ENCODE peak calls at places on chromosomes 12 and 14, in nine cellular contexts. L is nephron progenitor cell; E is lung; M is cardiac muscle cell; H is psoas muscle; Z is AG09319; F is heart left ventricle; V is astrocyte; O is CD4-positive, alpha-beta T cell. T is an unnamed sample.

GRCh38 chr12:54680374-54680773 is 32.2 kb upstream of the DCD start:
- DNase-seq in L (peak; percentile 25), E (no peak), M (no peak), H (no peak), Z (no peak), F (no peak), V (no peak), O (no peak), T (peak; percentile 37)

GRCh38 chr14:52235434-52235833 is 32.1 kb upstream of the PTGDR start:
- DNase-seq in L (no peak), E (no peak), M (no peak), H (no peak), Z (no peak), F (no peak), V (no peak), O (no peak), T (no peak)

GRCh38 chr12:56838602-56839488 is 75.7 kb downstream of the HSD17B6 start:
- DNase-seq in L (no peak), E (peak; percentile 48), M (no peak), H (no peak), Z (no peak), F (no peak), V (peak; percentile 37), O (no peak), T (peak; percentile 38)

GRCh38 chr12:54749191-54749818 is 101.1 kb upstream of the DCD start:
- DNase-seq in L (peak; percentile 39), E (no peak), M (peak; percentile 64), H (no peak), Z (peak; percentile 15), F (no peak), V (peak; percentile 12), O (no peak), T (peak; percentile 73)

GRCh38 chr12:57171668-57172067 is 24.2 kb upstream of the LRP1-AS start:
- DNase-seq in L (no peak), E (no peak), M (no peak), H (no peak), Z (no peak), F (no peak), V (peak; percentile 31), O (no peak), T (peak; percentile 71)

GRCh38 chr14:68084256-68084655 is 264.7 kb downstream of the RAD51B start:
- DNase-seq in L (no peak), E (no peak), M (peak; percentile 13), H (no peak), Z (no peak), F (no peak), V (no peak), O (no peak), T (peak; percentile 68)

GRCh38 chr14:55556929-55557623 is 22.9 kb upstream of the KTN1 start:
- DNase-seq in L (peak; percentile 32), E (peak; percentile 87), M (peak; percentile 98), H (peak; percentile 93), Z (peak; percentile 88), F (peak; percentile 89), V (peak; percentile 95), O (no peak), T (peak; percentile 74)

GRCh38 chr12:63804746-63805145 is 25.0 kb downstream of the RXYLT1 start:
- DNase-seq in L (no peak), E (no peak), M (no peak), H (no peak), Z (no peak), F (no peak), V (no peak), O (no peak), T (peak; percentile 66)

GRCh38 chr12:90029317-90029716 is 320.7 kb upstream of the ATP2B1 start:
- DNase-seq in L (no peak), E (no peak), M (no peak), H (no peak), Z (no peak), F (no peak), V (no peak), O (no peak), T (no peak)

GRCh38 chr14:102196436-102197230 is 56.9 kb downstream of the WDR20 start:
- DNase-seq in L (no peak), E (no peak), M (no peak), H (no peak), Z (no peak), F (no peak), V (no peak), O (no peak), T (no peak)

GRCh38 chr12:118136559-118137003 is 657 bp downstream of the PEBP1 start:
- DNase-seq in L (peak; percentile 30), E (peak; percentile 50), M (peak; percentile 42), H (peak; percentile 74), Z (no peak), F (peak; percentile 69), V (peak; percentile 45), O (peak; percentile 9), T (peak; percentile 34)

GRCh38 chr12:108914031-108914630 is 34.2 kb downstream of the DAO start:
- DNase-seq in L (no peak), E (no peak), M (no peak), H (no peak), Z (no peak), F (no peak), V (peak; percentile 3), O (no peak), T (peak; percentile 15)

GRCh38 chr12:122743895-122744525 is 8.6 kb upstream of the DENR start:
- DNase-seq in L (no peak), E (no peak), M (no peak), H (no peak), Z (no peak), F (no peak), V (no peak), O (no peak), T (no peak)

GRCh38 chr12:5798242-5799015 is 146.6 kb downstream of the ANO2 start:
- DNase-seq in L (no peak), E (no peak), M (no peak), H (no peak), Z (no peak), F (no peak), V (no peak), O (no peak), T (no peak)

GRCh38 chr14:65506801-65507200 is 94.3 kb downstream of the FUT8 start:
- DNase-seq in L (no peak), E (no peak), M (no peak), H (no peak), Z (no peak), F (no peak), V (no peak), O (no peak), T (no peak)

GRCh38 chr14:103748539-103748867 is 32.9 kb downstream of the ZFYVE21 start:
- DNase-seq in L (no peak), E (no peak), M (no peak), H (no peak), Z (no peak), F (no peak), V (no peak), O (peak; percentile 50), T (no peak)

GRCh38 chr12:76866726-76867125 is 12.1 kb downstream of the CSRP2 start:
- DNase-seq in L (peak; percentile 36), E (no peak), M (no peak), H (no peak), Z (peak; percentile 74), F (no peak), V (peak; percentile 80), O (no peak), T (peak; percentile 13)

GRCh38 chr14:83867871-83868270 is 1662.1 kb upstream of the FLRT2 start:
- DNase-seq in L (no peak), E (no peak), M (peak; percentile 1), H (no peak), Z (no peak), F (no peak), V (no peak), O (no peak), T (peak; percentile 56)

GRCh38 chr12:105085537-105085936 is 1.3 kb upstream of the ALDH1L2 start:
- DNase-seq in L (no peak), E (no peak), M (no peak), H (no peak), Z (no peak), F (no peak), V (no peak), O (no peak), T (no peak)
- TF ChIP-seq CTCF in L (no peak), E (no peak), M (no peak), H (no peak), Z (no peak), F (no peak), V (no peak), O (no peak), T (peak; percentile 12)

DNA sequence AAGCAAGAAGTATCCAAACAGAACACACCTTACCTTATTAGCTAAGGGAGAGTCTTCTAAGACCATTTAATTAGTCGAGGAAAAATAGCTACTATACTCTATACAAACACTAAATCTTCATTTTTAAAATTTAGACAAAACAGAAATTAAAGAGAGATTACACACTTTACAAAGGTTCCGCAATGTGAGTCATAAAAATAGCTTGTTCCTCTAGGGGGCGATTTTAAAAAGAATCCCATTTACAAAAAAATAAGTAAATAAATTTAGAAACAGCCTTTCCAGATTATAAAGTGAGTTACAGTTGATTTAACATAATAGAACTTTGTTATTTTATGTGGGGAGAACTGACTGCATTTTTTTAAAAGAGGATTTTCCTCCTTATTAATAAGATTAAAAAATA is 201.6 kb downstream of the PAX9 start:
- DNase-seq in L (no peak), E (no peak), M (no peak), H (no peak), Z (no peak), F (no peak), V (no peak), O (no peak), T (peak; percentile 16)
- TF ChIP-seq CTCF in L (peak; percentile 29), E (no peak), M (no peak), H (no peak), Z (peak; percentile 9), F (no peak), V (no peak), O (no peak), T (no peak)

GRCh38 chr12:3882896-3883564 is 9.8 kb upstream of the PARP11 start:
- DNase-seq in L (no peak), E (no peak), M (peak; percentile 44), H (no peak), Z (no peak), F (no peak), V (no peak), O (no peak), T (peak; percentile 50)
- TF ChIP-seq CTCF in L (no peak), E (no peak), M (peak; percentile 40), H (no peak), Z (no peak), F (no peak), V (peak; percentile 16), O (peak; percentile 30), T (peak; percentile 49)

DNA sequence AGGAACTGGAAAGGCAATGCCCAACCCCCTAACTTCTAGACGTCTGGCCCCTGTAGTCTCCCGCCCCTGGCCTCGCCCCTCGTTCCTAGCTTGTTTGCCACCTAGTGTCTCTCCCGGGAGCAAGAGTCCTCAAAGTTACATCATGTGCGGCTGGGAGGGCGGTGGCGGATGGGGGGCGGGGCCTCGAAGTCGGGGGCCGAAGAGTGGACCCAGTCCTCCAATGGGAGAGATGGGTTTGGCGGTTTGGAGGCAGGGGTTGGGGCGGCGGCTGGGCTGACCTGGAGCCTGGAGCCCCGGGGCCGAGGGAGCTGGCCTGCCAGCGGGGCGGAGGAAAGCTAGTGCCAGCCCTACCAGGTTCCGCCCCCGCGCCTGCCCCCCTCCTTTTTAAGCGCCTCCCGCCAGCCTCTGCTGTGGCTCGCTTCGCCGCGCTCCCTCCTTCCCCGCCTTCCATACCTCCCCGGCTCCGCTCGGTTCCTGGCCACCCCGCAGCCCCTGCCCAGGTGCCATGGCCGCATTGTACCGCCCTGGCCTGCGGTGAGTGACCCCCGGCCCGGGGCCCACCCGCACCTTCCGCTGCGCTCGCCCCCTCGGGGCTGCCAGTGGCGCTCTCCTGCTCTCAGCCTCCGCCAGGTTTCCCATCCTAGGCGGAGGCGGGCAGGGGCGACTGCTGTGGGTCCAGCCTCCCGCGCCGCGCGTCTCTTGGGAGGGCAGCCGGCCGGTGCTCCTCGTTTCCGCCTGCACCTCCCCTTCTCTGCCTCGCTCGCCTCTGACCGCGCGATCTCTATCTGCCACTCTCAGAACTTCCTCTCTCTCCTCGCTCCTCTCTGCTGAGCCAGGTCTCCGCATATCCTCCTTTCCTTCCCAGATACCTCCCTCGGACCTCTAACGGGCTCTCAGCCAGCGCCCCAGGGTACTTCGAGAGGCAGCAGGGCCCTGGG is at the start of gene PCK2:
- DNase-seq in L (peak; percentile 85), E (peak; percentile 96), M (peak; percentile 90), H (peak; percentile 96), Z (peak; percentile 94), F (peak; percentile 92), V (peak; percentile 59), O (peak; percentile 71), T (peak; percentile 90)
- TF ChIP-seq CTCF in L (no peak), E (no peak), M (peak; percentile 12), H (no peak), Z (no peak), F (no peak), V (no peak), O (no peak), T (peak; percentile 2)

T was measured in choroid plexus epithelial cell.